ENCODE peak calls at places on chromosomes 13 and 19, in ten cellular contexts. K, D, L, C, I, V, P, G, O and M are unnamed samples. For H3K9me3, the result is how much of the 10 kb centered on the place peaks cover.

GRCh38 chr13:30572859-30573275 is 44.9 kb upstream of the USPL1 start:
- DNase-seq in K (peak), D (peak), L (no peak), C (no peak), I (no peak), V (no peak), P (peak), G (no peak), O (no peak), M (no peak)

GRCh38 chr13:102400619-102401125 is 1.2 kb downstream of the FGF14 start:
- DNase-seq in K (no peak), D (no peak), L (peak), C (no peak), I (peak), V (no peak), P (peak), G (no peak), O (peak), M (no peak)

GRCh38 chr19:461664-462551 is 1.1 kb upstream of the SHC2 start:
- DNase-seq in K (peak), D (peak), L (peak), C (no peak), I (peak), V (peak), P (no peak), G (no peak), O (no peak), M (no peak)

GRCh38 chr13:40123962-40124647 is 468.6 kb downstream of the COG6 start:
- DNase-seq in K (no peak), D (no peak), L (no peak), C (no peak), I (no peak), V (no peak), P (no peak), G (no peak), O (no peak), M (no peak)

GRCh38 chr13:33401238-33401637 is 115.7 kb upstream of the STARD13 start:
- DNase-seq in K (no peak), D (no peak), L (no peak), C (no peak), I (no peak), V (peak), P (no peak), G (no peak), O (no peak), M (no peak)

GRCh38 chr13:50693755-50694154 is 149.7 kb downstream of the DLEU7 start:
- DNase-seq in K (no peak), D (peak), L (no peak), C (no peak), I (no peak), V (no peak), P (no peak), G (no peak), O (no peak), M (no peak)

GRCh38 chr13:59269476-59269875 is 894.3 kb downstream of the DIAPH3 start:
- DNase-seq in K (no peak), D (no peak), L (no peak), C (no peak), I (no peak), V (no peak), P (peak), G (no peak), O (no peak), M (no peak)

GRCh38 chr19:3073931-3074595 is 11.8 kb upstream of the TLE5 start:
- DNase-seq in K (no peak), D (no peak), L (no peak), C (no peak), I (no peak), V (no peak), P (no peak), G (no peak), O (no peak), M (no peak)

GRCh38 chr19:38658462-38659306 is 11.2 kb downstream of the ACTN4 start:
- DNase-seq in K (peak), D (peak), L (no peak), C (no peak), I (no peak), V (peak), P (peak), G (peak), O (no peak), M (no peak)

GRCh38 chr13:113564331-113565023 is 20.1 kb upstream of the TFDP1 start:
- DNase-seq in K (no peak), D (no peak), L (peak), C (no peak), I (no peak), V (peak), P (no peak), G (no peak), O (peak), M (no peak)

GRCh38 chr19:29375429-29376093 is 150.2 kb upstream of the VSTM2B start:
- DNase-seq in K (no peak), D (no peak), L (no peak), C (no peak), I (peak), V (peak), P (no peak), G (no peak), O (no peak), M (no peak)

GRCh38 chr13:98184796-98185195 is 7.7 kb upstream of the RNF113B start:
- DNase-seq in K (no peak), D (no peak), L (no peak), C (no peak), I (no peak), V (no peak), P (no peak), G (no peak), O (no peak), M (no peak)

GRCh38 chr19:2636142-2636896 is 66.2 kb downstream of the GNG7 start:
- DNase-seq in K (no peak), D (no peak), L (no peak), C (no peak), I (no peak), V (no peak), P (no peak), G (no peak), O (no peak), M (no peak)

GRCh38 chr19:4501005-4501591 is 17.2 kb downstream of the PLIN4 start:
- DNase-seq in K (no peak), D (no peak), L (no peak), C (no peak), I (no peak), V (no peak), P (no peak), G (no peak), O (peak), M (no peak)

GRCh38 chr19:15194938-15195337 is 5.9 kb downstream of the NOTCH3 start:
- DNase-seq in K (no peak), D (no peak), L (peak), C (no peak), I (no peak), V (no peak), P (no peak), G (no peak), O (no peak), M (no peak)

GRCh38 chr19:42601811-42602443 is 7.2 kb upstream of the CEACAM8 start:
- DNase-seq in K (peak), D (peak), L (no peak), C (no peak), I (peak), V (no peak), P (peak), G (no peak), O (no peak), M (no peak)

GRCh38 chr13:29548722-29549446 is 46.6 kb downstream of the SLC7A1 start:
- DNase-seq in K (no peak), D (peak), L (no peak), C (no peak), I (no peak), V (peak), P (no peak), G (no peak), O (no peak), M (no peak)

GRCh38 chr13:49587311-49587847 is 2.0 kb upstream of the RCBTB1 start:
- DNase-seq in K (peak), D (no peak), L (no peak), C (no peak), I (no peak), V (no peak), P (peak), G (no peak), O (no peak), M (no peak)

GRCh38 chr13:110869805-110870706 is 44.8 kb downstream of the ANKRD10 start:
- DNase-seq in K (peak), D (peak), L (peak), C (peak), I (peak), V (peak), P (peak), G (peak), O (peak), M (no peak)

GRCh38 chr19:51293571-51294210 is 17.8 kb upstream of the IGLON5 start:
- DNase-seq in K (no peak), D (no peak), L (no peak), C (no peak), I (peak), V (no peak), P (no peak), G (no peak), O (no peak), M (no peak)

GRCh38 chr13:112144616-112145220 is 77.8 kb downstream of the SOX1 start:
- DNase-seq in K (no peak), D (no peak), L (no peak), C (no peak), I (no peak), V (no peak), P (no peak), G (no peak), O (no peak), M (no peak)

GRCh38 chr13:112146073-112146360 is 79.1 kb downstream of the SOX1 start:
- DNase-seq in K (no peak), D (no peak), L (no peak), C (no peak), I (no peak), V (no peak), P (no peak), G (no peak), O (no peak), M (no peak)

GRCh38 chr13:112143753-112144615 is 77.0 kb downstream of the SOX1 start:
- DNase-seq in K (peak), D (no peak), L (no peak), C (no peak), I (no peak), V (no peak), P (no peak), G (no peak), O (no peak), M (no peak)

GRCh38 chr13:112143046-112143752 is 76.2 kb downstream of the SOX1 start:
- DNase-seq in K (no peak), D (no peak), L (no peak), C (no peak), I (no peak), V (no peak), P (no peak), G (no peak), O (no peak), M (no peak)

GRCh38 chr13:112145221-112146072 is 78.5 kb downstream of the SOX1 start:
- DNase-seq in K (no peak), D (no peak), L (no peak), C (no peak), I (no peak), V (no peak), P (no peak), G (no peak), O (no peak), M (no peak)
- H3K9me3 ChIP-seq in K (under half), D (under half), L (under half), C (under half), I (under half), V (under half), P (under half), G (under half), O (under half), M (under half)

GRCh38 chr19:53068834-53069233 is 24.3 kb downstream of the ERVV-2 start:
- DNase-seq in K (no peak), D (no peak), L (no peak), C (no peak), I (no peak), V (no peak), P (no peak), G (no peak), O (no peak), M (no peak)

DNA sequence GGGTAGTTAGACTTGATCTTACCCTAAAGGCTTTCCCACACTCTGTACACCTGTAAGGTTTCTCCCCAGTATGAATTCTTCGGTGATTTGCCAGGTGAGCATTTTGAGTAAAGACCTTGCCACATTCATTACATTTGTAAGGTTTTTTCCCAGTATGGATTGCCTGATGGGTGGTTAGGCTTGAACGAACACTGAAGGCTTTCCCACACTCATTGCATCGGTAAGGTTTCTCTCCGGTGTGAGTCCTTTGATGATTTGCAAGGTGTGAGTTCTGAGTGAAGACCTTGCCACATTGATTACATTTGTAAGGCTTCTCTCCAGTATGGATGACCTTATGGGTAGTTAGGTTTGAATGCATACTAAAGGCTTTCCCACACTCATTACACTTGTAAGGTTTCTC is 23.7 kb downstream of the ERVV-2 start:
- DNase-seq in K (no peak), D (no peak), L (no peak), C (no peak), I (no peak), V (no peak), P (no peak), G (no peak), O (no peak), M (no peak)
- H3K9me3 ChIP-seq in K (under half), D (under half), L (under half), C (under half), I (under half), V (under half), P (under half), G (under half), O (half or more), M (half or more)

GRCh38 chr19:44258835-44259413 is 762 bp upstream of the ZNF233 start:
- DNase-seq in K (peak), D (no peak), L (no peak), C (no peak), I (no peak), V (no peak), P (no peak), G (no peak), O (no peak), M (no peak)
- H3K9me3 ChIP-seq in K (under half), D (under half), L (under half), C (under half), I (under half), V (under half), P (under half), G (under half), O (half or more), M (under half)

GRCh38 chr19:21902596-21902995 is 66.6 kb upstream of the ZNF43 start:
- DNase-seq in K (no peak), D (no peak), L (no peak), C (no peak), I (no peak), V (no peak), P (no peak), G (no peak), O (no peak), M (no peak)
- H3K9me3 ChIP-seq in K (under half), D (under half), L (under half), C (under half), I (half or more), V (under half), P (under half), G (under half), O (under half), M (under half)

GRCh38 chr19:56912406-56912805 is 71.9 kb upstream of the PEG3 start:
- DNase-seq in K (no peak), D (no peak), L (no peak), C (no peak), I (no peak), V (no peak), P (no peak), G (no peak), O (no peak), M (no peak)
- H3K9me3 ChIP-seq in K (under half), D (under half), L (under half), C (under half), I (half or more), V (under half), P (under half), G (under half), O (under half), M (under half)

GRCh38 chr19:23474761-23475160 is 79.5 kb upstream of the ZNF91 start:
- DNase-seq in K (no peak), D (no peak), L (no peak), C (no peak), I (no peak), V (no peak), P (no peak), G (no peak), O (no peak), M (no peak)

GRCh38 chr19:23474172-23474571 is 78.9 kb upstream of the ZNF91 start:
- DNase-seq in K (no peak), D (no peak), L (no peak), C (no peak), I (no peak), V (no peak), P (no peak), G (no peak), O (no peak), M (no peak)

GRCh38 chr19:23470873-23471555 is 75.7 kb upstream of the ZNF91 start:
- DNase-seq in K (no peak), D (no peak), L (no peak), C (no peak), I (no peak), V (peak), P (no peak), G (no peak), O (no peak), M (no peak)

GRCh38 chr19:23481043-23481442 is 85.8 kb upstream of the ZNF91 start:
- DNase-seq in K (peak), D (no peak), L (no peak), C (no peak), I (no peak), V (no peak), P (no peak), G (no peak), O (no peak), M (no peak)

GRCh38 chr19:23475477-23475876 is 80.2 kb upstream of the ZNF91 start:
- DNase-seq in K (no peak), D (no peak), L (no peak), C (no peak), I (no peak), V (peak), P (no peak), G (no peak), O (no peak), M (no peak)
- H3K9me3 ChIP-seq in K (under half), D (under half), L (under half), C (under half), I (under half), V (under half), P (under half), G (under half), O (under half), M (under half)

DNA sequence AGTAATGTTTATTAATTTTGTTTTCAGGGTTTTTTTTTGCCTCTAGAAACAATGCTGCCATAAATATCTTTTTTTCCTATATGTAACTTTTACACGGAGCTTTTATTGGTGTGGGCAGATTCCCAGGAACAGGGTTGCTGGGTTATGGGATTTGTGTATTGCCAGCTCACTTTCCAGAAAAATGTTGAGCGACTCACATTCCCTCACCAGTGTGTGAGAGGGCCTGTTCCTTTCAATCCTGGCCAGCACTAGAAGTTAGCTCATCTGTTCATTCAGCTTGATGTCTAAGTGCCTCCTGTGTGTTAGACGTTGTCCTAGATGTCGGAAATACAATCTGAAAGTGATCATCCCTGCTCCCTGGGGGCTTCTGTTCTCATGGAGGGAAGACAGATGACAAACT is 2.6 kb downstream of the ZNF71 start:
- DNase-seq in K (no peak), D (no peak), L (no peak), C (no peak), I (no peak), V (no peak), P (no peak), G (no peak), O (no peak), M (no peak)
- H3K9me3 ChIP-seq in K (half or more), D (under half), L (under half), C (under half), I (under half), V (under half), P (under half), G (under half), O (under half), M (under half)

GRCh38 chr13:104868806-104869205 is 1666.7 kb downstream of the EFNB2 start:
- DNase-seq in K (no peak), D (no peak), L (no peak), C (no peak), I (no peak), V (no peak), P (no peak), G (no peak), O (no peak), M (no peak)

GRCh38 chr13:104875008-104875762 is 1660.3 kb downstream of the EFNB2 start:
- DNase-seq in K (no peak), D (no peak), L (no peak), C (no peak), I (no peak), V (no peak), P (no peak), G (no peak), O (no peak), M (no peak)

GRCh38 chr13:104872153-104872552 is 1663.3 kb downstream of the EFNB2 start:
- DNase-seq in K (no peak), D (no peak), L (no peak), C (no peak), I (no peak), V (no peak), P (no peak), G (no peak), O (no peak), M (no peak)

GRCh38 chr13:104871456-104871855 is 1664.0 kb downstream of the EFNB2 start:
- DNase-seq in K (no peak), D (no peak), L (no peak), C (no peak), I (no peak), V (no peak), P (no peak), G (no peak), O (no peak), M (no peak)

GRCh38 chr13:104869501-104869900 is 1666.0 kb downstream of the EFNB2 start:
- DNase-seq in K (no peak), D (no peak), L (no peak), C (no peak), I (no peak), V (no peak), P (no peak), G (no peak), O (no peak), M (no peak)
- H3K9me3 ChIP-seq in K (under half), D (under half), L (under half), C (under half), I (under half), V (under half), P (under half), G (under half), O (under half), M (under half)